ENCODE peak calls at places on chromosomes 5 and 9, in eight cellular contexts. A is stomach, K is spleen, P is dorsolateral prefrontal cortex, D is PC-3, M is fibroblast of lung, Q is upper lobe of right lung, W is ovary. J is an unnamed sample.

GRCh38 chr5:168047669-168048111 is 243.8 kb upstream of the WWC1 start:
- DNase-seq in A (peak; percentile 47), K (no peak), P (no peak), D (no peak), M (no peak), Q (no peak), W (peak; percentile 24), J (no peak)

GRCh38 chr9:96674914-96675538 is 19.9 kb upstream of the PRXL2C start:
- DNase-seq in A (no peak), K (no peak), P (no peak), D (peak; percentile 71), M (peak; percentile 77), Q (no peak), W (no peak), J (no peak)

GRCh38 chr9:134969401-134969800 is 51.7 kb upstream of the FCN1 start:
- DNase-seq in A (no peak), K (peak; percentile 36), P (peak; percentile 8), D (no peak), M (no peak), Q (peak; percentile 36), W (no peak), J (no peak)

GRCh38 chr9:4855861-4856260 is 63.1 kb downstream of the RCL1 start:
- DNase-seq in A (no peak), K (no peak), P (peak; percentile 45), D (no peak), M (peak; percentile 80), Q (no peak), W (no peak), J (peak; percentile 52)

GRCh38 chr9:98324801-98325200 is 69.4 kb upstream of the TBC1D2 start:
- DNase-seq in A (no peak), K (no peak), P (no peak), D (no peak), M (no peak), Q (no peak), W (no peak), J (no peak)

GRCh38 chr5:29845206-29845605 is 1348.3 kb upstream of the CDH6 start:
- DNase-seq in A (no peak), K (no peak), P (no peak), D (no peak), M (no peak), Q (no peak), W (no peak), J (no peak)

GRCh38 chr9:131748411-131748955 is 8.6 kb upstream of the RAPGEF1 start:
- DNase-seq in A (no peak), K (no peak), P (no peak), D (no peak), M (no peak), Q (no peak), W (no peak), J (no peak)

GRCh38 chr9:27276182-27277030 is 20.5 kb downstream of the EQTN start:
- DNase-seq in A (no peak), K (no peak), P (no peak), D (peak; percentile 73), M (peak; percentile 76), Q (no peak), W (no peak), J (no peak)

GRCh38 chr9:98943682-98944129 is at the start of gene COL15A1:
- DNase-seq in A (no peak), K (no peak), P (no peak), D (no peak), M (peak; percentile 29), Q (no peak), W (peak; percentile 74), J (no peak)

GRCh38 chr5:72507360-72508238 is at the start of gene ZNF366:
- DNase-seq in A (no peak), K (no peak), P (no peak), D (no peak), M (no peak), Q (no peak), W (no peak), J (no peak)

GRCh38 chr9:123356851-123357747 is 1.1 kb downstream of the CRB2 start:
- DNase-seq in A (no peak), K (no peak), P (no peak), D (no peak), M (no peak), Q (no peak), W (no peak), J (no peak)

GRCh38 chr9:123357748-123358059 is 1.7 kb downstream of the CRB2 start:
- DNase-seq in A (no peak), K (no peak), P (no peak), D (no peak), M (no peak), Q (no peak), W (peak; percentile 9), J (no peak)

GRCh38 chr9:123354806-123355508 is 1.0 kb upstream of the CRB2 start:
- DNase-seq in A (no peak), K (no peak), P (no peak), D (no peak), M (no peak), Q (no peak), W (peak; percentile 10), J (no peak)

GRCh38 chr9:123353984-123354591 is 1.9 kb upstream of the CRB2 start:
- DNase-seq in A (peak; percentile 72), K (peak; percentile 86), P (peak; percentile 69), D (peak; percentile 56), M (peak; percentile 47), Q (peak; percentile 81), W (peak; percentile 66), J (peak; percentile 81)

GRCh38 chr9:123355761-123356520 is at the start of gene CRB2:
- DNase-seq in A (no peak), K (no peak), P (peak; percentile 57), D (no peak), M (no peak), Q (no peak), W (peak; percentile 12), J (no peak)
- H3K4me3 ChIP-seq in A (no peak within 1 kb of the TSS), K (no peak within 1 kb of the TSS), P (peak within 1 kb of the TSS; percentile 58), D (no peak within 1 kb of the TSS), M (no peak within 1 kb of the TSS), Q (no peak within 1 kb of the TSS), W (peak within 1 kb of the TSS; percentile 29), J (no peak within 1 kb of the TSS)

GRCh38 chr9:16131269-16131668 is 578.4 kb downstream of the CCDC171 start:
- DNase-seq in A (no peak), K (no peak), P (no peak), D (peak; percentile 51), M (peak; percentile 55), Q (no peak), W (no peak), J (no peak)
- TF ChIP-seq CTCF in A (no peak), K (no peak), P (no peak), D (peak; percentile 56), M (peak; percentile 11), Q (no peak), W (no peak), J (no peak)

GRCh38 chr5:67246108-67246507 is 49.5 kb upstream of the CD180 start:
- DNase-seq in A (no peak), K (no peak), P (no peak), D (peak; percentile 70), M (peak; percentile 95), Q (no peak), W (no peak), J (peak; percentile 32)

GRCh38 chr5:67248703-67249589 is 52.3 kb upstream of the CD180 start:
- DNase-seq in A (no peak), K (no peak), P (no peak), D (peak; percentile 54), M (peak; percentile 63), Q (no peak), W (no peak), J (no peak)

GRCh38 chr5:67246546-67246945 is 49.9 kb upstream of the CD180 start:
- DNase-seq in A (no peak), K (no peak), P (no peak), D (no peak), M (no peak), Q (no peak), W (no peak), J (no peak)

GRCh38 chr5:67245259-67245846 is 48.8 kb upstream of the CD180 start:
- DNase-seq in A (no peak), K (no peak), P (no peak), D (no peak), M (no peak), Q (no peak), W (no peak), J (no peak)

GRCh38 chr5:67249590-67249895 is 52.9 kb upstream of the CD180 start:
- DNase-seq in A (no peak), K (no peak), P (no peak), D (no peak), M (no peak), Q (no peak), W (no peak), J (no peak)
- H3K27ac ChIP-seq in A (no peak overlapping the region), K (no peak overlapping the region), P (no peak overlapping the region), D (no peak overlapping the region), M (no peak overlapping the region), Q (no peak overlapping the region), W (no peak overlapping the region), J (no peak overlapping the region)

GRCh38 chr5:122183098-122183794 is 53.9 kb downstream of the ZNF474 start:
- DNase-seq in A (peak; percentile 40), K (no peak), P (peak; percentile 49), D (peak; percentile 77), M (peak; percentile 80), Q (peak; percentile 83), W (peak; percentile 87), J (peak; percentile 77)

GRCh38 chr5:122183795-122184185 is 54.4 kb downstream of the ZNF474 start:
- DNase-seq in A (no peak), K (no peak), P (no peak), D (no peak), M (no peak), Q (no peak), W (no peak), J (no peak)

GRCh38 chr5:122182491-122182921 is 53.2 kb downstream of the ZNF474 start:
- DNase-seq in A (peak; percentile 27), K (no peak), P (peak; percentile 58), D (peak; percentile 68), M (peak; percentile 85), Q (no peak), W (peak; percentile 52), J (peak; percentile 25)

GRCh38 chr5:122187426-122187825 is 58.1 kb downstream of the ZNF474 start:
- DNase-seq in A (no peak), K (no peak), P (no peak), D (no peak), M (no peak), Q (no peak), W (no peak), J (no peak)

DNA sequence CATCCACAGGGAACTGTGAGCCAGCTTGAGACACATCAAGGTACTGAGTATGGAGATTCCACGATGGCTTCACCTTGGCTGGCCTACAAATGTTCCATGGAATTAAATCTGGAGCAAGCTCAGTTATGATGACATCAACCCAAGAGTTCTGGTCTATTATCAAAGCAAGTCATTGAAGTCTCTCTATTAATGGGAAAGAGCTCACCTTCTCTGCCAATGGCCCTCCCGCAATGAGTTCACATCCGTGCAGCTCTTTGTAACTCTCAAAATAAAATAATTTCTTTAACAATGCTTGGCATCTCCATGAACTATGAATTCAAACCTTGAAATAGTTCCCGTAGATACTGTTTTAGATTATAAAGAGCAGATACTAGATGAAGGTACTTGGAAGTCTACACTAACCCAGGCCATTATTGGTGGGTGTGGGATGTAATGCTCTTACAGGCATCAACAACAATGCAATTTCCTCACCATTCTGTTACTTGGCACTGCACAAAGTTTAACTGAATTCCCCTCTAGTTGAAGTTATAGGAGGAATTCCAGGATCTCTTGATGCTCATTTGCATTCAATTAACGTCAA is 55.4 kb downstream of the ZNF474 start:
- DNase-seq in A (no peak), K (no peak), P (no peak), D (no peak), M (no peak), Q (no peak), W (no peak), J (no peak)
- H3K4me3 ChIP-seq in A (no peak overlapping the region), K (no peak overlapping the region), P (no peak overlapping the region), D (no peak overlapping the region), M (no peak overlapping the region), Q (no peak overlapping the region), W (no peak overlapping the region), J (no peak overlapping the region)